ENCODE peak calls at places on chromosomes 13 and 19, in eight cellular contexts. F is heart left ventricle, I is adrenal gland, L is gastrocnemius medialis, G is right lobe of liver, Y is ovary, O is uterus, E is sigmoid colon. Z is an unnamed sample.
A peak's percentile ranks its signal among the peaks of the same experiment; 100 is the strongest.

GRCh38 chr19:42281175-42282035 is 12.4 kb downstream of the CIC start:
- DNase-seq in F (peak; percentile 80), I (peak; percentile 82), L (no peak), G (peak; percentile 50), Y (peak; percentile 77), O (peak; percentile 75), E (peak; percentile 85), Z (peak; percentile 84)

GRCh38 chr13:106602178-106602577 is 34.2 kb upstream of the ARGLU1 start:
- DNase-seq in F (no peak), I (no peak), L (no peak), G (no peak), Y (no peak), O (no peak), E (no peak), Z (peak; percentile 45)

GRCh38 chr19:17333611-17334413 is 843 bp downstream of the ANO8 start:
- DNase-seq in F (no peak), I (peak; percentile 88), L (no peak), G (no peak), Y (no peak), O (no peak), E (no peak), Z (no peak)

GRCh38 chr19:7654401-7654800 is 14.4 kb upstream of the RETN start:
- DNase-seq in F (no peak), I (no peak), L (no peak), G (no peak), Y (no peak), O (no peak), E (no peak), Z (no peak)

GRCh38 chr13:36986462-36987240 is 12.5 kb downstream of the ALG5 start:
- DNase-seq in F (no peak), I (no peak), L (no peak), G (no peak), Y (no peak), O (no peak), E (no peak), Z (no peak)

GRCh38 chr13:107882708-107883560 is 332.4 kb downstream of the LIG4 start:
- DNase-seq in F (no peak), I (no peak), L (no peak), G (no peak), Y (no peak), O (no peak), E (no peak), Z (no peak)

GRCh38 chr13:23718916-23719470 is 148.8 kb downstream of the TNFRSF19 start:
- DNase-seq in F (no peak), I (no peak), L (no peak), G (no peak), Y (no peak), O (no peak), E (no peak), Z (no peak)

GRCh38 chr13:108629353-108629752 is at the start of gene MYO16:
- DNase-seq in F (no peak), I (no peak), L (no peak), G (no peak), Y (no peak), O (no peak), E (no peak), Z (no peak)

GRCh38 chr19:50432658-50433057 is at the start of gene MYBPC2:
- DNase-seq in F (no peak), I (no peak), L (no peak), G (no peak), Y (peak; percentile 56), O (no peak), E (no peak), Z (no peak)

GRCh38 chr19:44954278-44954648 is 917 bp upstream of the CLPTM1 start:
- DNase-seq in F (no peak), I (no peak), L (no peak), G (no peak), Y (no peak), O (no peak), E (no peak), Z (peak; percentile 33)
- H3K4me3 ChIP-seq in F (peak overlapping the region; percentile 76), I (peak overlapping the region; percentile 85), L (peak overlapping the region; percentile 97), G (peak overlapping the region; percentile 96), Y (peak overlapping the region; percentile 65), O (peak overlapping the region; percentile 84), E (peak overlapping the region; percentile 92), Z (peak overlapping the region; percentile 78)

DNA sequence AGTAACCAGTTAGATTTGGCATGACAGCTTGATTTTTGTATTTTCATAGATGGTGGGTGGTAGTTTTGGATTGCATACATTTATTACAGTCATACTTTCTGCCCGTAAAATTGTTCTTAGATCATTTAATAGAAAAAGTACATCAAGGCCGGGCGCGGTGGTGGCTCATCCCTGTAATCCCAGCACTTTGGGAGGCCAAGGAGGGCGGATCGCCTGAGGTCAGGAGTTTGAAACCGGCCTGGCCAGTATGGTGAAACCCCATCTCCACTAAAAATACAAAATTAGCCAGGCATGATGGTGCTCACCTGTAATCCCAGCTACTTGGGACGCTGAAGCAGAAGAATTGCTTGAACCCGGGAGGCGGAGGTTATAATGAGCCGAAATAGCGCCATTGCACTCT is 55.0 kb upstream of the UBE2L5 start:
- DNase-seq in F (no peak), I (no peak), L (no peak), G (no peak), Y (no peak), O (no peak), E (no peak), Z (no peak)
- TF ChIP-seq POLR2A in F (no peak), I (no peak), L (no peak), G (no peak), Y (no peak), O (no peak), E (no peak), Z (no peak)

DNA sequence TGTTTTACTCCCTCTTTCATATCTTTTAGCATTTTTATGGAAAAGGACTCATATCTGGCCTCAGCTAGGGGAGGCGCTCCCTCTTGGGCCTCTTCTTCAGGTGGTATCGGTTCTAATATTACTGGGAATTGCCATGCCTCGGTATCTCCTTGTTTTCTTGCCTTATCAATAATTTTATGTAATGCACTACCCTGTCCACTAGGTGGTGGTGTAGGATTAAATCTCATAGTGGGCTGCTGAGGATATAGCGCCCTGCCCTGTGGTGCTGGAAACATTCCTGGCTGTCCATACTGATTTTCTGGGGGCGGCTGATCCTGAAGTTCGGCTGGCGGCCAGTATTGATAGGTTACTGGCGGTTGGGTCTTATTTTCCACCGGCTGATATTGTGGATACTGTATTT is 35.8 kb downstream of the ZNF420 start:
- DNase-seq in F (no peak), I (no peak), L (no peak), G (no peak), Y (no peak), O (no peak), E (no peak), Z (no peak)
- TF ChIP-seq CTCF in F (no peak), I (no peak), L (peak; percentile 11), G (no peak), Y (no peak), O (no peak), E (no peak), Z (no peak)

DNA sequence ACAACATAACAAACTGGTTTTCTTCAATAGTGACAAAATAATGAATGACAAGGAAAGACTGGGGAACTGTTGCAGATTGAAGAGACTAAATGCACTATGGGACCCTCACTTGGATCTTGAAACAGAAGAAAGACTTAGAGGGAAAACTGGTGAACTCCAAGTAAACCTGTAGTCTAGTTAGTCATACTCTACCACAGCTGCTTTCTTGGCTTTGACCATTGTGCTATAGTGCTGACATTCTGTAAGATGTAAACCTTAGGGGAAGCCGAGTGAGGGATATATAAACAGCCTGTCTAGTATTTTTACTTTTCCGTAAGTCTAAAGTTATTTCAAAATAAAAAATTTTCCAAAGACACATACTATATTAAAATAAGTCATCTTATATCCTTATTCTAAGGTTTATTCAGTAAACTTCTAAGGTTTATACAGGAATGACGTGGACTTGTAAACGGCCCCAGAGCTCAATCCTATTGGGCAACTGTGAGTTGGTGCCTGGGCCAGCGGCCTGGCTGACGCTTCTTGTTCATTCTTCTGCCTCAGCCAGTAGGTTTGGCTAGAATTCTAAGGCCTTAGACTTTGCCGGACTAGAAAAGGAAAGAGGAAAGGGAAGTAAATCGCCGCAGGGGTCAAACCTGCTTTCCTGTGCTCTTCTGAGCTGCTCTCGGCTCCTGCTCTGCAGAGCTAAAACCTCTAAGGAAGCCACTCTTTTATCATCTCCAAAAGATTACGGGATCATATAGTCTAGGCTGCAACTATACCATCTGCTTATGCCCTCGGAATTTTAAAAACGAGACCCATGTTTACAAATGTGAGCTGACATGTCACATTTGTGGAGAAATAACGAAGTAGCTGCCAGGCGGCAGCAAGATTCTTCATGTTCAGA is 33.7 kb upstream of the UBE2L5 start:
- DNase-seq in F (no peak), I (no peak), L (no peak), G (peak; percentile 62), Y (peak; percentile 70), O (peak; percentile 48), E (peak; percentile 90), Z (peak; percentile 49)
- H3K4me3 ChIP-seq in F (no peak overlapping the region), I (no peak overlapping the region), L (no peak overlapping the region), G (peak overlapping the region; percentile 10), Y (peak overlapping the region; percentile 9), O (peak overlapping the region; percentile 13), E (peak overlapping the region; percentile 19), Z (no peak overlapping the region)

GRCh38 chr19:10013834-10014618 is 743 bp downstream of the RDH8 start:
- DNase-seq in F (no peak), I (no peak), L (no peak), G (no peak), Y (no peak), O (no peak), E (no peak), Z (no peak)

GRCh38 chr19:10010247-10010691 is at the start of gene COL5A3:
- DNase-seq in F (peak; percentile 87), I (peak; percentile 41), L (peak; percentile 40), G (peak; percentile 42), Y (peak; percentile 78), O (peak; percentile 59), E (peak; percentile 88), Z (peak; percentile 62)

GRCh38 chr19:10010939-10011338 is 635 bp upstream of the COL5A3 start:
- DNase-seq in F (no peak), I (no peak), L (no peak), G (no peak), Y (no peak), O (no peak), E (no peak), Z (no peak)

GRCh38 chr19:10011974-10012373 is 1.3 kb upstream of the RDH8 start:
- DNase-seq in F (peak; percentile 30), I (no peak), L (no peak), G (no peak), Y (no peak), O (no peak), E (no peak), Z (peak; percentile 64)

GRCh38 chr19:10013316-10013715 is at the start of gene RDH8:
- DNase-seq in F (no peak), I (no peak), L (no peak), G (no peak), Y (no peak), O (no peak), E (no peak), Z (no peak)
- TF ChIP-seq POLR2A in F (no peak), I (no peak), L (no peak), G (no peak), Y (no peak), O (no peak), E (no peak), Z (no peak)

GRCh38 chr19:1850809-1851544 is 2.7 kb upstream of the REXO1 start:
- DNase-seq in F (no peak), I (no peak), L (no peak), G (peak; percentile 25), Y (no peak), O (no peak), E (no peak), Z (no peak)
- TF ChIP-seq CTCF in F (no peak), I (no peak), L (no peak), G (no peak), Y (no peak), O (no peak), E (no peak), Z (no peak)

GRCh38 chr19:4582112-4582553 is 22.6 kb upstream of the SEMA6B start:
- DNase-seq in F (no peak), I (no peak), L (no peak), G (no peak), Y (no peak), O (no peak), E (no peak), Z (no peak)
- H3K4me3 ChIP-seq in F (no peak overlapping the region), I (peak overlapping the region; percentile 67), L (no peak overlapping the region), G (no peak overlapping the region), Y (no peak overlapping the region), O (no peak overlapping the region), E (no peak overlapping the region), Z (no peak overlapping the region)